ENCODE peak calls at places on chromosomes 13 and 19, in seven cellular contexts. One of them, this sample, is unnamed.

GRCh38 chr13:28623782-28624706 is 34.9 kb upstream of the POMP start:
- DNase-seq in epithelial cell of esophagus: no peak
- DNase-seq in SW480: no peak
- DNase-seq in SHP77: no peak
- DNase-seq in psoas muscle: no peak
- DNase-seq in stimulated activated CD8-positive, alpha-beta memory T cell treated with anti-CD3 and anti-CD28 coated beads, Interleukin-15, amount 100 ng/mL, for 4 hours: no peak
- DNase-seq in GM12892: no peak
- DNase-seq in this sample: no peak

GRCh38 chr19:29708553-29709439 is 6.3 kb downstream of the C19orf12 start:
- DNase-seq in epithelial cell of esophagus: no peak
- DNase-seq in SW480: no peak
- DNase-seq in SHP77: no peak
- DNase-seq in psoas muscle: peak; percentile 80
- DNase-seq in stimulated activated CD8-positive, alpha-beta memory T cell treated with anti-CD3 and anti-CD28 coated beads, Interleukin-15, amount 100 ng/mL, for 4 hours: no peak
- DNase-seq in GM12892: no peak
- DNase-seq in this sample: no peak

GRCh38 chr19:6014551-6015135 is 36.7 kb upstream of the RANBP3 start:
- DNase-seq in epithelial cell of esophagus: no peak
- DNase-seq in SW480: no peak
- DNase-seq in SHP77: no peak
- DNase-seq in psoas muscle: peak; percentile 34
- DNase-seq in stimulated activated CD8-positive, alpha-beta memory T cell treated with anti-CD3 and anti-CD28 coated beads, Interleukin-15, amount 100 ng/mL, for 4 hours: no peak
- DNase-seq in GM12892: no peak
- DNase-seq in this sample: no peak

GRCh38 chr19:13154241-13154778 is 4.1 kb downstream of the IER2 start:
- DNase-seq in epithelial cell of esophagus: peak; percentile 84
- DNase-seq in SW480: peak; percentile 84
- DNase-seq in SHP77: peak; percentile 14
- DNase-seq in psoas muscle: peak; percentile 94
- DNase-seq in stimulated activated CD8-positive, alpha-beta memory T cell treated with anti-CD3 and anti-CD28 coated beads, Interleukin-15, amount 100 ng/mL, for 4 hours: no peak
- DNase-seq in GM12892: no peak
- DNase-seq in this sample: peak; percentile 97

GRCh38 chr19:44903602-44904425 is 1.8 kb upstream of the APOE start:
- DNase-seq in epithelial cell of esophagus: peak; percentile 57
- DNase-seq in SW480: peak; percentile 40
- DNase-seq in SHP77: no peak
- DNase-seq in psoas muscle: peak; percentile 84
- DNase-seq in stimulated activated CD8-positive, alpha-beta memory T cell treated with anti-CD3 and anti-CD28 coated beads, Interleukin-15, amount 100 ng/mL, for 4 hours: peak; percentile 37
- DNase-seq in GM12892: peak; percentile 80
- DNase-seq in this sample: peak; percentile 88

GRCh38 chr13:75872970-75873369 is 236.8 kb downstream of the LMO7 start:
- DNase-seq in epithelial cell of esophagus: no peak
- DNase-seq in SW480: no peak
- DNase-seq in SHP77: no peak
- DNase-seq in psoas muscle: no peak
- DNase-seq in stimulated activated CD8-positive, alpha-beta memory T cell treated with anti-CD3 and anti-CD28 coated beads, Interleukin-15, amount 100 ng/mL, for 4 hours: no peak
- DNase-seq in GM12892: no peak
- DNase-seq in this sample: no peak

GRCh38 chr13:112248909-112249592 is 127.1 kb upstream of the SPACA7 start:
- DNase-seq in epithelial cell of esophagus: no peak
- DNase-seq in SW480: no peak
- DNase-seq in SHP77: no peak
- DNase-seq in psoas muscle: no peak
- DNase-seq in stimulated activated CD8-positive, alpha-beta memory T cell treated with anti-CD3 and anti-CD28 coated beads, Interleukin-15, amount 100 ng/mL, for 4 hours: no peak
- DNase-seq in GM12892: no peak
- DNase-seq in this sample: no peak

GRCh38 chr19:17402982-17403855 is 2.2 kb downstream of the BST2 start:
- DNase-seq in epithelial cell of esophagus: peak; percentile 19
- DNase-seq in SW480: no peak
- DNase-seq in SHP77: peak; percentile 58
- DNase-seq in psoas muscle: no peak
- DNase-seq in stimulated activated CD8-positive, alpha-beta memory T cell treated with anti-CD3 and anti-CD28 coated beads, Interleukin-15, amount 100 ng/mL, for 4 hours: no peak
- DNase-seq in GM12892: peak; percentile 68
- DNase-seq in this sample: no peak

GRCh38 chr19:23415561-23416191 is 20.4 kb upstream of the ZNF91 start:
- DNase-seq in epithelial cell of esophagus: peak; percentile 50
- DNase-seq in SW480: peak; percentile 11
- DNase-seq in SHP77: no peak
- DNase-seq in psoas muscle: peak; percentile 52
- DNase-seq in stimulated activated CD8-positive, alpha-beta memory T cell treated with anti-CD3 and anti-CD28 coated beads, Interleukin-15, amount 100 ng/mL, for 4 hours: no peak
- DNase-seq in GM12892: no peak
- DNase-seq in this sample: no peak

GRCh38 chr19:44142014-44142523 is 715 bp downstream of the ZNF234 start:
- DNase-seq in epithelial cell of esophagus: peak; percentile 19
- DNase-seq in SW480: no peak
- DNase-seq in SHP77: no peak
- DNase-seq in psoas muscle: no peak
- DNase-seq in stimulated activated CD8-positive, alpha-beta memory T cell treated with anti-CD3 and anti-CD28 coated beads, Interleukin-15, amount 100 ng/mL, for 4 hours: no peak
- DNase-seq in GM12892: no peak
- DNase-seq in this sample: no peak

GRCh38 chr13:107348471-107348870 is 780.5 kb upstream of the ARGLU1 start:
- DNase-seq in epithelial cell of esophagus: no peak
- DNase-seq in SW480: no peak
- DNase-seq in SHP77: no peak
- DNase-seq in psoas muscle: no peak
- DNase-seq in stimulated activated CD8-positive, alpha-beta memory T cell treated with anti-CD3 and anti-CD28 coated beads, Interleukin-15, amount 100 ng/mL, for 4 hours: no peak
- DNase-seq in GM12892: no peak
- DNase-seq in this sample: no peak

GRCh38 chr13:112965573-112966115 is 3.4 kb upstream of the MCF2L start:
- DNase-seq in epithelial cell of esophagus: no peak
- DNase-seq in SW480: no peak
- DNase-seq in SHP77: no peak
- DNase-seq in psoas muscle: no peak
- DNase-seq in stimulated activated CD8-positive, alpha-beta memory T cell treated with anti-CD3 and anti-CD28 coated beads, Interleukin-15, amount 100 ng/mL, for 4 hours: no peak
- DNase-seq in GM12892: no peak
- DNase-seq in this sample: peak; percentile 56

GRCh38 chr19:46221981-46222610 is 7.4 kb upstream of the IGFL1 start:
- DNase-seq in epithelial cell of esophagus: peak; percentile 90
- DNase-seq in SW480: peak; percentile 37
- DNase-seq in SHP77: no peak
- DNase-seq in psoas muscle: peak; percentile 87
- DNase-seq in stimulated activated CD8-positive, alpha-beta memory T cell treated with anti-CD3 and anti-CD28 coated beads, Interleukin-15, amount 100 ng/mL, for 4 hours: no peak
- DNase-seq in GM12892: no peak
- DNase-seq in this sample: no peak

GRCh38 chr19:33424181-33424580 is 50.7 kb downstream of the CEBPG start:
- DNase-seq in epithelial cell of esophagus: no peak
- DNase-seq in SW480: no peak
- DNase-seq in SHP77: no peak
- DNase-seq in psoas muscle: no peak
- DNase-seq in stimulated activated CD8-positive, alpha-beta memory T cell treated with anti-CD3 and anti-CD28 coated beads, Interleukin-15, amount 100 ng/mL, for 4 hours: no peak
- DNase-seq in GM12892: no peak
- DNase-seq in this sample: no peak

GRCh38 chr19:15358918-15359317 is 20.7 kb downstream of the AKAP8 start:
- DNase-seq in epithelial cell of esophagus: no peak
- DNase-seq in SW480: no peak
- DNase-seq in SHP77: no peak
- DNase-seq in psoas muscle: no peak
- DNase-seq in stimulated activated CD8-positive, alpha-beta memory T cell treated with anti-CD3 and anti-CD28 coated beads, Interleukin-15, amount 100 ng/mL, for 4 hours: no peak
- DNase-seq in GM12892: no peak
- DNase-seq in this sample: no peak

GRCh38 chr13:47459512-47459911 is 541.6 kb downstream of the SUCLA2 start:
- DNase-seq in epithelial cell of esophagus: no peak
- DNase-seq in SW480: no peak
- DNase-seq in SHP77: no peak
- DNase-seq in psoas muscle: no peak
- DNase-seq in stimulated activated CD8-positive, alpha-beta memory T cell treated with anti-CD3 and anti-CD28 coated beads, Interleukin-15, amount 100 ng/mL, for 4 hours: no peak
- DNase-seq in GM12892: no peak
- DNase-seq in this sample: no peak

GRCh38 chr13:111407381-111408131 is 87.1 kb downstream of the TEX29 start:
- DNase-seq in epithelial cell of esophagus: no peak
- DNase-seq in SW480: no peak
- DNase-seq in SHP77: no peak
- DNase-seq in psoas muscle: no peak
- DNase-seq in stimulated activated CD8-positive, alpha-beta memory T cell treated with anti-CD3 and anti-CD28 coated beads, Interleukin-15, amount 100 ng/mL, for 4 hours: no peak
- DNase-seq in GM12892: no peak
- DNase-seq in this sample: no peak